ENCODE peak calls at places on chromosomes 3 and 15, in six cellular contexts. H is NT2/D1, U is stomach, O is psoas muscle, M is mucosa of descending colon, D is A549. J is an unnamed sample. For H3K9me3, the result is how much of the 10 kb centered on the place peaks cover.

GRCh38 chr15:36370735-36371115 is 208.7 kb upstream of the CDIN1 start:
- DNase-seq in O (no peak), D (no peak), M (no peak), U (no peak), H (no peak), J (no peak)

GRCh38 chr3:69367586-69367985 is 18.3 kb downstream of the FRMD4B start:
- DNase-seq in H (no peak), O (no peak), U (no peak), D (no peak), M (no peak), J (no peak)

GRCh38 chr3:113677745-113678144 is 18.7 kb downstream of the USF3 start:
- DNase-seq in U (no peak), H (peak), M (no peak), D (no peak), O (no peak), J (no peak)

GRCh38 chr3:142028174-142028833 is 121.0 kb downstream of the TFDP2 start:
- DNase-seq in D (no peak), M (no peak), U (no peak), O (no peak), H (peak), J (no peak)

GRCh38 chr15:90822204-90822955 is 46.0 kb upstream of the FURIN start:
- DNase-seq in U (no peak), O (no peak), H (no peak), M (no peak), D (no peak), J (no peak)

GRCh38 chr3:128784228-128784627 is 58.2 kb downstream of the RAB7A start:
- DNase-seq in O (peak), D (peak), U (no peak), H (peak), M (no peak), J (peak)

GRCh38 chr3:13272831-13273603 is 147.1 kb downstream of the NUP210 start:
- DNase-seq in U (no peak), M (no peak), O (peak), D (no peak), H (no peak), J (no peak)

GRCh38 chr15:79478108-79478507 is 46.0 kb downstream of the MINAR1 start:
- DNase-seq in U (no peak), D (no peak), H (no peak), M (no peak), O (no peak), J (no peak)

GRCh38 chr3:126921425-126921824 is 61.5 kb upstream of the PLXNA1 start:
- DNase-seq in U (no peak), M (no peak), O (no peak), H (no peak), D (no peak), J (no peak)

GRCh38 chr15:41957021-41957897 is 15.1 kb downstream of the EHD4 start:
- DNase-seq in H (no peak), O (no peak), D (no peak), M (no peak), U (no peak), J (no peak)

GRCh38 chr15:67361100-67361499 is 106.5 kb downstream of the IQCH start:
- DNase-seq in D (no peak), M (no peak), H (no peak), U (no peak), O (no peak), J (no peak)

GRCh38 chr15:65303687-65304392 is 637 bp upstream of the RNU5B-1 start:
- DNase-seq in D (no peak), H (peak), O (peak), M (peak), U (peak), J (peak)

GRCh38 chr3:65729553-65729952 is 309.2 kb downstream of the MAGI1 start:
- DNase-seq in H (no peak), D (no peak), O (no peak), U (no peak), M (no peak), J (no peak)

GRCh38 chr3:39990532-39990931 is 181.1 kb downstream of the MYRIP start:
- DNase-seq in M (no peak), H (peak), O (no peak), U (peak), D (peak), J (peak)

GRCh38 chr3:169354774-169355501 is 308.6 kb downstream of the MECOM start:
- DNase-seq in H (no peak), D (no peak), U (no peak), M (no peak), O (no peak), J (no peak)

GRCh38 chr3:46215810-46216414 is 7.8 kb upstream of the CCR1 start:
- DNase-seq in O (no peak), H (no peak), M (no peak), U (no peak), D (no peak), J (peak)

GRCh38 chr3:143775401-143775970 is 72.8 kb downstream of the SLC9A9 start:
- DNase-seq in O (no peak), D (peak), U (no peak), H (no peak), M (no peak), J (no peak)

GRCh38 chr15:62059108-62059817 is 984 bp downstream of the VPS13C start:
- DNase-seq in D (peak), O (no peak), H (no peak), U (no peak), M (no peak), J (no peak)

GRCh38 chr3:177681156-177681555 is 483.9 kb upstream of the TBL1XR1 start:
- DNase-seq in O (no peak), D (no peak), M (no peak), H (no peak), U (no peak), J (no peak)

GRCh38 chr3:137024348-137024747 is 66.6 kb downstream of the IL20RB start:
- DNase-seq in D (no peak), H (no peak), M (no peak), O (no peak), U (no peak), J (no peak)

GRCh38 chr3:52535411-52536111 is 844 bp upstream of the UQCC5 start:
- DNase-seq in D (no peak), M (no peak), U (no peak), O (peak), H (no peak), J (no peak)

GRCh38 chr15:45612790-45613415 is 21.9 kb upstream of the SQOR start:
- DNase-seq in M (no peak), H (no peak), U (no peak), O (no peak), D (no peak), J (no peak)

GRCh38 chr15:95284933-95285401 is 1045.5 kb upstream of the NR2F2 start:
- DNase-seq in O (no peak), M (no peak), D (no peak), U (no peak), H (no peak), J (no peak)

GRCh38 chr15:34616613-34617012 is 33.2 kb upstream of the GOLGA8B start:
- DNase-seq in H (no peak), M (no peak), D (peak), U (no peak), O (no peak), J (no peak)
- H3K9me3 ChIP-seq in H (under half), M (under half), D (under half), U (under half), O (under half), J (under half)

GRCh38 chr15:27254016-27254415 is 283.0 kb downstream of the GABRG3 start:
- DNase-seq in O (no peak), H (no peak), M (no peak), U (no peak), D (no peak), J (no peak)
- H3K9me3 ChIP-seq in O (under half), H (under half), M (half or more), U (under half), D (under half), J (under half)

GRCh38 chr3:108664266-108664665 is 74.7 kb downstream of the DZIP3 start:
- DNase-seq in U (no peak), D (no peak), H (no peak), M (no peak), O (no peak), J (no peak)
- H3K9me3 ChIP-seq in U (under half), D (under half), H (under half), M (under half), O (under half), J (under half)

DNA sequence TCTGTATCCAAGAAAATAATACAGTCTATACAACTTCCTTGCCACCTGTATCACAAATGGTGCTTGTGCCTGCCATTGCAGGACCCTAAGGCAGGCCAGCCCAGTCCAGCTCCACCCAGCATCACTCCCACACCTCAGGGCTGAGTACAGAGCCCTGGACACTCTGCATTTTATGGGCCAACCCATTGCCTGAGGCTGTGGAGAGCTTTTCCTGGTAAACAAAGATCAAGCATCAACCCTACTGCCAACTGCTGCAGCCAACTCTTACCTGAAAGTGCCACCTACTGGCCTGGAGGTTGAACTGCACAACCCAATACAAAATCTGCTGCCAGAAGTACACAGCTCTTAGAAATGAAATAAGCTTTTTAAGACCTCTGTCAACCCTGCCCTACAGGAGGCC is 1082.2 kb downstream of the NAALADL2 start:
- DNase-seq in U (no peak), M (no peak), H (peak), D (no peak), O (no peak), J (peak)
- H3K9me3 ChIP-seq in U (under half), M (under half), H (under half), D (under half), O (under half), J (under half)

GRCh38 chr3:44734646-44735168 is 5.3 kb downstream of the ZNF501 start:
- DNase-seq in D (no peak), M (no peak), O (no peak), H (no peak), U (no peak), J (no peak)

DNA sequence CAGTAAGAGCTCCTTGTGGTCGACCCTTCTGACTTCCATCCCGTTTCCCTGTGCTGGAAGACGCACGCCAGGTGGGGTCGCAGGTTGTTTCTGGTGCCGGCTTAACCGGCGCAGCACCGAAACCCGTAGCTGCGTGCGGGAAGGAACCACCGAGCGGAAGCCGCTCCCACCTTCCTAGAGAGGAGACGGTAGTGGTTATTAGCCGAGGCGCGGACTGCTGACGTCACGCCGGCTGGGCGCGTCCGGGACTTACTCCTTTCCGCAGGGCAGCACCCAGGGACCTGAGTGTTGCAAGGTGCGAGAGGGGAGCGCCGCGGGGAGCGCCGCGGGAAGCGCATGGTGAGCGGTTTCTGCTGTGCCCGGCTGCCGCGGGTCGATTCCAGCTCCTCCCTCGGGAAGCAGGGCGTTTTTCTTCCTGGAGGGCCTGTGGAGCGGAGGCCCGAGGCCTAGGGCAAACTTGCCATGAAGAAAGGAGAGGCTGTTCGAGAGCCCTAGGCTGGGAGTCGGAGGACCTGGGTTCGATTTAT is at the start of gene ZNF501:
- DNase-seq in D (no peak), H (peak), U (peak), O (peak), M (peak), J (peak)
- H3K9me3 ChIP-seq in D (half or more), H (half or more), U (under half), O (half or more), M (half or more), J (under half)

GRCh38 chr3:105377716-105378115 is 11.0 kb downstream of the ALCAM start:
- DNase-seq in H (no peak), M (no peak), U (no peak), O (no peak), D (no peak), J (no peak)

GRCh38 chr3:105373383-105373782 is 6.7 kb downstream of the ALCAM start:
- DNase-seq in O (no peak), H (no peak), M (no peak), D (no peak), U (no peak), J (no peak)

GRCh38 chr3:105375750-105376511 is 9.2 kb downstream of the ALCAM start:
- DNase-seq in D (no peak), M (no peak), U (no peak), O (no peak), H (no peak), J (no peak)
- H3K9me3 ChIP-seq in D (under half), M (under half), U (under half), O (under half), H (under half), J (under half)

DNA sequence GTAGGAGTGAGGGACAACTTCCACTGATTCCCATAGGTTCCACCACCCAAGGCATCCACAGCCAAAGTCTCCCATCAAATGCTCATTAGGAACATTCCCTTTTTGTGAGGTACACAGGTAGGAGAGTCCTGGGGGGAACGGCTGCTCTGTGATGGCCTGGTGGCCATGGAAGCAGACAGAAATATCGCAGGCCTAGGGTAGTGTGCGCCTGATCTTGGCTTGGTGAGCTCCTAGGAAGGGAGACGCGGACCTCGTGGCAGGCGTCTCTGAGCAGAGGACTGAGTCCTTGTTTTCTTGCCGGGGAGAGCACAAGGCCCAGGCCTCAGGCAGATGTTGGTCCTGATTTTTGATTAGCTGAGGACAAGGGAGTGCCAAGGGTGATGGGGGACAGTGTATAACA is 99.5 kb downstream of the SNRPN start:
- DNase-seq in M (peak), O (no peak), H (no peak), U (peak), D (no peak), J (no peak)
- H3K9me3 ChIP-seq in M (half or more), O (half or more), H (half or more), U (half or more), D (half or more), J (half or more)

GRCh38 chr15:76259392-76259791 is 51.9 kb downstream of the ETFA start:
- DNase-seq in O (no peak), H (no peak), U (no peak), D (no peak), M (no peak), J (no peak)
- H3K9me3 ChIP-seq in O (under half), H (under half), U (under half), D (under half), M (under half), J (under half)

DNA sequence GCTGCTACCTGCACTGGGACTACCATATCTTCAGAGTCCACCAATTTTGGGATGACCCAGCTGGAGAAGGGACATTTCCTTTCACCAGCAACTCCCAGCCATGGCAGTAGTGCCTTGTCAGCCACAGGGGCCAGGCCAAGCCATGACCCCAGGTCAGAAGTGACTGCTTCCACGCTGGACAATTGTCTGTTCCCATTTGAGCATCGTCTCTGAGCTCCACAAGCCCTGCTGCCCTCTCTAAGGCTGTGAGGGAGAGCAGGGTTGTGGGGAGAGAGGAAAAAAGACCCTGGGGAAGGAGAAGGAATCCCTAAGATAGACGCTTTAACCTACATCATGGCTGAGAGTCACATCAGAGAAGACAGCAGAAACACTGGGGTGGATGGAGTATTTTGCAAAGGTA is 7.4 kb upstream of the RARRES1 start:
- DNase-seq in M (no peak), U (no peak), H (no peak), D (no peak), O (no peak), J (no peak)
- H3K9me3 ChIP-seq in M (under half), U (under half), H (under half), D (under half), O (under half), J (under half)

DNA sequence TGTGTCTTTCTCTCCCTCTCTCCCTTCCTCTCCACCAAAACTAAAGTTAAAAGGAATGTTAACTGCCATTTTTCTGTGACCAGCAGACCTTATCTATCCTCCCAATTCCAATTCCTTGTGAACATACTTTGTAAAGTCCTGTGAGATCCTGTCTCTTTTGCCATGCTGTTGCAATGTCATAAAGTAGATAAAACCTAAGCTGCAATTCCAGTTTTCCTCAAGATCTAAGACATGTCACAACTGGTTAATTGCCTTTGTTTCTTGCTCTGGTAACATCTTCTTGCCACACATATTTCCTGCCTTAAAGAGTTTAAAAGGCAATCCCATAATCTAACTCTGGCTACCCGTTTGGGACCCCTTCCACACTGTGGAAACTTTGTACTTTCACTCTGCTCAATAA is 188.7 kb downstream of the PYDC2 start:
- DNase-seq in O (no peak), M (no peak), H (no peak), D (no peak), U (no peak), J (no peak)
- H3K9me3 ChIP-seq in O (under half), M (under half), H (under half), D (under half), U (under half), J (under half)